ENCODE peak calls at places on chromosome 20, in four cellular contexts. One of them, this sample, is unnamed.

GRCh38 chr20:17960927-17961599 is 7.5 kb downstream of the SNX5 start:
- DNase-seq in GM12878: no peak
- DNase-seq in H1: no peak
- DNase-seq in HepG2: peak; percentile 91
- DNase-seq in this sample: no peak

GRCh38 chr20:6008254-6008653 is 45.6 kb downstream of the LRRN4 start:
- DNase-seq in GM12878: no peak
- DNase-seq in H1: no peak
- DNase-seq in HepG2: peak; percentile 86
- DNase-seq in this sample: no peak

GRCh38 chr20:25223179-25223661 is 24.7 kb upstream of the PYGB start:
- DNase-seq in GM12878: no peak
- DNase-seq in H1: no peak
- DNase-seq in HepG2: peak; percentile 91
- DNase-seq in this sample: peak; percentile 42

GRCh38 chr20:44420497-44420896 is 55.2 kb upstream of the TTPAL start:
- DNase-seq in GM12878: no peak
- DNase-seq in H1: no peak
- DNase-seq in HepG2: no peak
- DNase-seq in this sample: no peak

GRCh38 chr20:34179636-34180360 is 61.4 kb upstream of the ASIP start:
- DNase-seq in GM12878: no peak
- DNase-seq in H1: no peak
- DNase-seq in HepG2: no peak
- DNase-seq in this sample: peak; percentile 30

GRCh38 chr20:13567663-13568062 is 71.1 kb downstream of the TASP1 start:
- DNase-seq in GM12878: no peak
- DNase-seq in H1: no peak
- DNase-seq in HepG2: no peak
- DNase-seq in this sample: no peak

GRCh38 chr20:46563170-46563847 is 12.9 kb upstream of the OCSTAMP start:
- DNase-seq in GM12878: no peak
- DNase-seq in H1: peak; percentile 68
- DNase-seq in HepG2: no peak
- DNase-seq in this sample: peak; percentile 34

GRCh38 chr20:49538950-49539349 is 29.0 kb downstream of the PTGIS start:
- DNase-seq in GM12878: no peak
- DNase-seq in H1: no peak
- DNase-seq in HepG2: no peak
- DNase-seq in this sample: no peak

GRCh38 chr20:20530428-20531151 is 162.7 kb downstream of the INSM1 start:
- DNase-seq in GM12878: no peak
- DNase-seq in H1: no peak
- DNase-seq in HepG2: no peak
- DNase-seq in this sample: no peak

GRCh38 chr20:49320460-49320859 is 42.6 kb upstream of the ZNFX1 start:
- DNase-seq in GM12878: no peak
- DNase-seq in H1: peak; percentile 55
- DNase-seq in HepG2: peak; percentile 47
- DNase-seq in this sample: peak; percentile 27

GRCh38 chr20:41587956-41588355 is 30.2 kb downstream of the CHD6 start:
- DNase-seq in GM12878: no peak
- DNase-seq in H1: no peak
- DNase-seq in HepG2: no peak
- DNase-seq in this sample: no peak

GRCh38 chr20:13449868-13450441 is 188.8 kb downstream of the TASP1 start:
- DNase-seq in GM12878: no peak
- DNase-seq in H1: no peak
- DNase-seq in HepG2: no peak
- DNase-seq in this sample: no peak

GRCh38 chr20:51953731-51954340 is 151.5 kb upstream of the SALL4 start:
- DNase-seq in GM12878: no peak
- DNase-seq in H1: no peak
- DNase-seq in HepG2: no peak
- DNase-seq in this sample: no peak

GRCh38 chr20:38167851-38168760 is 3.0 kb upstream of the TGM2 start:
- DNase-seq in GM12878: no peak
- DNase-seq in H1: no peak
- DNase-seq in HepG2: peak; percentile 92
- DNase-seq in this sample: no peak

GRCh38 chr20:17758010-17758409 is 58.2 kb downstream of the BANF2 start:
- DNase-seq in GM12878: no peak
- DNase-seq in H1: no peak
- DNase-seq in HepG2: no peak
- DNase-seq in this sample: no peak

GRCh38 chr20:50385733-50386640 is 124.2 kb upstream of the PTPN1 start:
- DNase-seq in GM12878: no peak
- DNase-seq in H1: no peak
- DNase-seq in HepG2: no peak
- DNase-seq in this sample: peak; percentile 59

GRCh38 chr20:19522080-19522801 is 235.8 kb upstream of the RIN2 start:
- DNase-seq in GM12878: no peak
- DNase-seq in H1: no peak
- DNase-seq in HepG2: no peak
- DNase-seq in this sample: no peak

GRCh38 chr20:45254867-45255266 is 503 bp upstream of the SLPI start:
- DNase-seq in GM12878: no peak
- DNase-seq in H1: no peak
- DNase-seq in HepG2: peak; percentile 37
- DNase-seq in this sample: no peak

GRCh38 chr20:60851826-60852704 is 400.0 kb upstream of the CDH4 start:
- DNase-seq in GM12878: no peak
- DNase-seq in H1: peak; percentile 72
- DNase-seq in HepG2: peak; percentile 8
- DNase-seq in this sample: peak; percentile 13

GRCh38 chr20:37298190-37298939 is 8.9 kb downstream of the MANBAL start:
- DNase-seq in GM12878: no peak
- DNase-seq in H1: no peak
- DNase-seq in HepG2: no peak
- DNase-seq in this sample: no peak

GRCh38 chr20:54219751-54220426 is 12.0 kb downstream of the PFDN4 start:
- DNase-seq in GM12878: no peak
- DNase-seq in H1: no peak
- DNase-seq in HepG2: peak; percentile 61
- DNase-seq in this sample: no peak

GRCh38 chr20:2942439-2942838 is 69.2 kb downstream of the PTPRA start:
- DNase-seq in GM12878: no peak
- DNase-seq in H1: no peak
- DNase-seq in HepG2: no peak
- DNase-seq in this sample: no peak

GRCh38 chr20:19288636-19289035 is 76.2 kb downstream of the SLC24A3 start:
- DNase-seq in GM12878: no peak
- DNase-seq in H1: no peak
- DNase-seq in HepG2: no peak
- DNase-seq in this sample: no peak

GRCh38 chr20:14334306-14334930 is 3.0 kb downstream of the FLRT3 start:
- DNase-seq in GM12878: no peak
- DNase-seq in H1: no peak
- DNase-seq in HepG2: peak; percentile 48
- DNase-seq in this sample: no peak

GRCh38 chr20:21526776-21527175 is 12.9 kb upstream of the NKX2-2 start:
- DNase-seq in GM12878: no peak
- DNase-seq in H1: no peak
- DNase-seq in HepG2: no peak
- DNase-seq in this sample: no peak

GRCh38 chr20:45100563-45101245 is at the start of gene KCNS1:
- DNase-seq in GM12878: no peak
- DNase-seq in H1: peak; percentile 86
- DNase-seq in HepG2: peak; percentile 25
- DNase-seq in this sample: peak; percentile 31

GRCh38 chr20:49938173-49939163 is 2.3 kb downstream of the RNF114 start:
- DNase-seq in GM12878: no peak
- DNase-seq in H1: no peak
- DNase-seq in HepG2: no peak
- DNase-seq in this sample: no peak

GRCh38 chr20:20772492-20773047 is 60.1 kb upstream of the RALGAPA2 start:
- DNase-seq in GM12878: no peak
- DNase-seq in H1: no peak
- DNase-seq in HepG2: no peak
- DNase-seq in this sample: no peak

DNA sequence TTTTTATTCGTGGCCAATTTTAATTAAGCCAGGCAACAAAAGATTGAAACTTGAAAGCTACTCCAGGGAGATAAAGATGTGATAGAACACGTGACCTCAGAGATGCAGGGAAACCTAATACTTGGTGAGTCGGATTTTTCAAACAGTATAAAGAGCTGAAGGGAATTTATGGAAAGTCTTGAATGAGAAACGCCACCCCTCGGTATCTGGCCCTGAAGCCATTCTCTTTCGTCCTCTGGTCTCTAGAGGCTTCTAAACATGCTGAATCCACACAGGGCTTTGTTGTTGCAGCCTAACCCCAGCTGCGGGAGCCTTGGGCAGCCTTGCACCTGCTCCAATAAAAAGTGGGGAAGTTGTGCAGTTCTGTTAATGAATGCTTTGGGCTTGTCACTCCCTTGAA is 8.4 kb downstream of the BMP7 start:
- DNase-seq in GM12878: no peak
- DNase-seq in H1: no peak
- DNase-seq in HepG2: no peak
- DNase-seq in this sample: no peak
- TF ChIP-seq CHD2 in GM12878: no peak
- TF ChIP-seq CHD2 in H1: no peak
- TF ChIP-seq CHD2 in HepG2: no peak
- TF ChIP-seq CHD2 in this sample: no peak

GRCh38 chr20:9507544-9508239 is 6.7 kb upstream of the LAMP5 start:
- DNase-seq in GM12878: no peak
- DNase-seq in H1: peak; percentile 66
- DNase-seq in HepG2: no peak
- DNase-seq in this sample: no peak

GRCh38 chr20:9506337-9506821 is 8.0 kb upstream of the LAMP5 start:
- DNase-seq in GM12878: no peak
- DNase-seq in H1: peak; percentile 57
- DNase-seq in HepG2: no peak
- DNase-seq in this sample: no peak

GRCh38 chr20:9506964-9507369 is 7.4 kb upstream of the LAMP5 start:
- DNase-seq in GM12878: no peak
- DNase-seq in H1: peak; percentile 67
- DNase-seq in HepG2: no peak
- DNase-seq in this sample: no peak

GRCh38 chr20:9508696-9509178 is 5.7 kb upstream of the LAMP5 start:
- DNase-seq in GM12878: no peak
- DNase-seq in H1: peak; percentile 65
- DNase-seq in HepG2: no peak
- DNase-seq in this sample: no peak

GRCh38 chr20:9508240-9508661 is 6.1 kb upstream of the LAMP5 start:
- DNase-seq in GM12878: no peak
- DNase-seq in H1: peak; percentile 64
- DNase-seq in HepG2: no peak
- DNase-seq in this sample: no peak
- TF ChIP-seq EZH2 in GM12878: no peak
- TF ChIP-seq EZH2 in H1: no peak
- TF ChIP-seq EZH2 in HepG2: no peak
- TF ChIP-seq EZH2 in this sample: no peak

GRCh38 chr20:10448270-10449156 is 13.4 kb downstream of the SLX4IP start:
- DNase-seq in GM12878: no peak
- DNase-seq in H1: no peak
- DNase-seq in HepG2: no peak
- DNase-seq in this sample: no peak

GRCh38 chr20:10443936-10444335 is 8.8 kb downstream of the SLX4IP start:
- DNase-seq in GM12878: no peak
- DNase-seq in H1: no peak
- DNase-seq in HepG2: no peak
- DNase-seq in this sample: no peak

GRCh38 chr20:10449270-10449669 is 14.2 kb downstream of the SLX4IP start:
- DNase-seq in GM12878: no peak
- DNase-seq in H1: no peak
- DNase-seq in HepG2: no peak
- DNase-seq in this sample: no peak

GRCh38 chr20:10445758-10446157 is 10.7 kb downstream of the SLX4IP start:
- DNase-seq in GM12878: no peak
- DNase-seq in H1: no peak
- DNase-seq in HepG2: no peak
- DNase-seq in this sample: no peak

GRCh38 chr20:10447028-10447427 is 11.9 kb downstream of the SLX4IP start:
- DNase-seq in GM12878: peak; percentile 92
- DNase-seq in H1: no peak
- DNase-seq in HepG2: peak; percentile 32
- DNase-seq in this sample: peak; percentile 36
- TF ChIP-seq CHD2 in GM12878: no peak
- TF ChIP-seq CHD2 in H1: no peak
- TF ChIP-seq CHD2 in HepG2: no peak
- TF ChIP-seq CHD2 in this sample: no peak

GRCh38 chr20:4836473-4836872 is 114.8 kb downstream of the PRND start:
- DNase-seq in GM12878: no peak
- DNase-seq in H1: no peak
- DNase-seq in HepG2: no peak
- DNase-seq in this sample: no peak
- TF ChIP-seq EZH2 in GM12878: no peak
- TF ChIP-seq EZH2 in H1: no peak
- TF ChIP-seq EZH2 in HepG2: no peak
- TF ChIP-seq EZH2 in this sample: no peak

GRCh38 chr20:62355527-62356142 is 11.5 kb downstream of the LAMA5 start:
- DNase-seq in GM12878: no peak
- DNase-seq in H1: no peak
- DNase-seq in HepG2: peak; percentile 65
- DNase-seq in this sample: no peak
- TF ChIP-seq CHD2 in GM12878: no peak
- TF ChIP-seq CHD2 in H1: peak; percentile 22
- TF ChIP-seq CHD2 in HepG2: no peak
- TF ChIP-seq CHD2 in this sample: no peak

GRCh38 chr20:62707981-62708521 is 585 bp upstream of the NTSR1 start:
- DNase-seq in GM12878: no peak
- DNase-seq in H1: peak; percentile 86
- DNase-seq in HepG2: no peak
- DNase-seq in this sample: peak; percentile 43

GRCh38 chr20:62707281-62707941 is 1.2 kb upstream of the NTSR1 start:
- DNase-seq in GM12878: no peak
- DNase-seq in H1: no peak
- DNase-seq in HepG2: no peak
- DNase-seq in this sample: no peak

GRCh38 chr20:62710221-62710885 is 1.7 kb downstream of the NTSR1 start:
- DNase-seq in GM12878: no peak
- DNase-seq in H1: no peak
- DNase-seq in HepG2: no peak
- DNase-seq in this sample: no peak

GRCh38 chr20:62709537-62709905 is 885 bp downstream of the NTSR1 start:
- DNase-seq in GM12878: no peak
- DNase-seq in H1: no peak
- DNase-seq in HepG2: no peak
- DNase-seq in this sample: no peak

GRCh38 chr20:62708591-62709536 is at the start of gene NTSR1:
- DNase-seq in GM12878: no peak
- DNase-seq in H1: peak; percentile 79
- DNase-seq in HepG2: no peak
- DNase-seq in this sample: peak; percentile 39
- TF ChIP-seq EZH2 in GM12878: no peak
- TF ChIP-seq EZH2 in H1: peak; percentile 85
- TF ChIP-seq EZH2 in HepG2: no peak
- TF ChIP-seq EZH2 in this sample: no peak